ENCODE peak calls at places on chromosomes 4 and X, in five cellular contexts. H is uterus, Q is right lobe of liver, U is ascending aorta, A is breast epithelium. R is an unnamed sample. For H3K9me3 and H3K4me1, the result is how much of the 10 kb centered on the place peaks cover.

GRCh38 chrX:9562851-9563250 is 98.0 kb downstream of the TBL1X start:
- DNase-seq in U (no peak), Q (no peak), H (no peak), A (peak), R (no peak)

GRCh38 chr4:68319040-68319439 is 30.9 kb downstream of the YTHDC1 start:
- DNase-seq in Q (no peak), H (no peak), A (no peak), U (no peak), R (no peak)

GRCh38 chr4:106079616-106080015 is 184.3 kb downstream of the NPNT start:
- DNase-seq in Q (no peak), A (no peak), H (no peak), U (no peak), R (no peak)

GRCh38 chr4:103915224-103915869 is 195.6 kb upstream of the TACR3 start:
- DNase-seq in Q (no peak), U (no peak), A (no peak), H (no peak), R (no peak)

GRCh38 chr4:139624441-139625130 is 41.0 kb upstream of the MGST2 start:
- DNase-seq in H (no peak), U (no peak), Q (no peak), A (no peak), R (no peak)

GRCh38 chr4:21469438-21470032 is 479.0 kb downstream of the KCNIP4 start:
- DNase-seq in H (no peak), A (no peak), U (no peak), Q (no peak), R (no peak)

GRCh38 chr4:54527532-54527931 is 130.2 kb upstream of the KIT start:
- DNase-seq in Q (no peak), U (no peak), H (no peak), A (no peak), R (no peak)

GRCh38 chrX:108537005-108537404 is 97.4 kb downstream of the COL4A5 start:
- DNase-seq in U (no peak), A (no peak), Q (no peak), H (no peak), R (no peak)

GRCh38 chr4:143386812-143387211 is 50.1 kb downstream of the GAB1 start:
- DNase-seq in A (no peak), H (no peak), U (no peak), Q (no peak), R (no peak)

GRCh38 chrX:22686138-22686541 is 313.6 kb upstream of the DDX53 start:
- DNase-seq in H (no peak), A (no peak), Q (no peak), U (no peak), R (peak)

GRCh38 chrX:115333446-115333845 is 43.9 kb downstream of the LUZP4 start:
- DNase-seq in H (no peak), U (no peak), A (no peak), Q (no peak), R (no peak)

GRCh38 chrX:12497832-12498591 is 293.2 kb upstream of the PRPS2 start:
- DNase-seq in U (no peak), H (no peak), A (no peak), Q (no peak), R (no peak)

GRCh38 chrX:69388526-69388925 is 115.6 kb upstream of the NALF2 start:
- DNase-seq in A (peak), H (no peak), Q (no peak), U (no peak), R (no peak)

GRCh38 chr4:84920591-84920990 is 45.9 kb downstream of the WDFY3 start:
- DNase-seq in Q (no peak), U (no peak), H (peak), A (no peak), R (no peak)

GRCh38 chr4:13888112-13888511 is 260.6 kb upstream of the BOD1L1 start:
- DNase-seq in H (no peak), A (no peak), U (no peak), Q (no peak), R (no peak)

GRCh38 chr4:156677136-156677535 is 294.5 kb downstream of the PDGFC start:
- DNase-seq in H (no peak), U (no peak), A (no peak), Q (no peak), R (no peak)

GRCh38 chr4:7427326-7428260 is 7.1 kb downstream of the PSAPL1 start:
- DNase-seq in A (peak), H (no peak), Q (peak), U (no peak), R (no peak)

GRCh38 chr4:149825336-149825735 is 9.7 kb upstream of the IQCM start:
- DNase-seq in A (no peak), U (no peak), Q (no peak), H (no peak), R (no peak)

GRCh38 chrX:2583194-2584162 is 82.7 kb upstream of the DHRSX start:
- DNase-seq in Q (no peak), U (no peak), H (no peak), A (no peak), R (no peak)

GRCh38 chrX:13131511-13132137 is 87.2 kb upstream of the FAM9C start:
- DNase-seq in H (no peak), U (no peak), Q (no peak), A (no peak), R (no peak)

GRCh38 chrX:153829549-153829798 is 870 bp downstream of the PDZD4 start:
- DNase-seq in Q (no peak), H (no peak), U (no peak), A (no peak), R (no peak)

GRCh38 chr4:182916483-182917181 is 554 bp downstream of the DCTD start:
- DNase-seq in H (peak), U (no peak), A (peak), Q (peak), R (no peak)

DNA sequence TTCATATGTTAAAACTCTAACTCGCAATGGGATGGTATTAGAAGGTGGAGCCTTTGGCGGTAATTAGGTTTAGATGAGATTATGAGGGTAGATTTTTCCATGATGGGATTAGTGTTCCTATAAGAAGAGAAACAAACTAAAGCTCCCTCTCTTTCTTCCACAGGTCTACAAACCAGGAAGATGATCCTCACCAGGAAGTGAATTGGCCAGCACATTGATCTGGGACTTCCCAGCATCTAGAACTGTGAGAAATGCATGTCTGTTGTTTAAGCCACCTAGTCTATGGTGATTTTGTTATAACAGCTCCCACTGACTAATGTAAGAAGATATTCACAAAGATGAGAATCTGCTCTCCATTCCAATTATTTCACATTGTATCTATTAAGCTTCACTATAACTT is 2266.9 kb downstream of the PCDH7 start:
- DNase-seq in Q (no peak), H (no peak), U (no peak), A (no peak), R (no peak)
- H3K9me3 ChIP-seq in Q (under half), H (under half), U (under half), A (under half), R (under half)

GRCh38 chr4:73847507-73848182 is 5.5 kb upstream of the PF4V1 start:
- DNase-seq in H (no peak), U (no peak), A (no peak), Q (no peak), R (no peak)

GRCh38 chr4:73851293-73851692 is 1.8 kb upstream of the PF4V1 start:
- DNase-seq in U (no peak), Q (no peak), H (no peak), A (no peak), R (no peak)

GRCh38 chr4:73844806-73845205 is 8.3 kb upstream of the PF4V1 start:
- DNase-seq in A (no peak), U (no peak), H (no peak), Q (no peak), R (no peak)

GRCh38 chr4:73850261-73850970 is 2.7 kb upstream of the PF4V1 start:
- DNase-seq in A (no peak), Q (no peak), H (no peak), U (no peak), R (no peak)

DNA sequence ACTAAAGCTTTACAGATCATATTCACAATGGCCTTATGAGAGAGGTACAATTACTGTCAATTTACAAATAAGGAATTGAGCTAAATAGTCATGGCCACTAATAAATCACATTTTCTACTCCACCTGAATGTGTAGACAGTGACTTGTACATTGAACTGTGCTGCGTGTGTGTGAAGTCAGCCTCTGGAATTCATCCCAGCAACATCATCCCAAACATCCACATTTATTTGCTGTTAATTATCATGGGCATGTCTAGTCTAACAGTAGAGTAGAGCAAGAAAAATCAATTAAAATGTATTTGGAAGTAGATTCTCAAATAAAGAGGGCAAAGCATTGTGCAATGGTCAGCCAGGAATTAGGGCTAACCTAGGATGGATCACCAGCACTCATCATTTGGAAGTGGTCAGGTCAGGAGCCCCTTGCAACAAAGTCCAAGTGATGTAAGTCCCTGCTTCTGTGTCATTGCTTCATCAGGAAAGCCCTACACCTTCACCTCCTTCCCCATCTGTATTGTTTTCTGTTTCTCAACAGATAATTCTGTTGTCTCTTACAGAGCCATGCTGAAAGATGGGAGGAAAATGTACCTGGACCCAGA is 4.8 kb upstream of the PF4V1 start:
- DNase-seq in U (no peak), Q (no peak), H (no peak), A (no peak), R (no peak)
- H3K4me1 ChIP-seq in U (under half), Q (under half), H (under half), A (under half), R (under half)

GRCh38 chr4:113951263-113951662 is 28.2 kb downstream of the ARSJ start:
- DNase-seq in A (no peak), H (no peak), U (no peak), Q (no peak), R (no peak)
- H3K4me3 ChIP-seq in A (no peak), H (no peak), U (no peak), Q (no peak), R (peak)

DNA sequence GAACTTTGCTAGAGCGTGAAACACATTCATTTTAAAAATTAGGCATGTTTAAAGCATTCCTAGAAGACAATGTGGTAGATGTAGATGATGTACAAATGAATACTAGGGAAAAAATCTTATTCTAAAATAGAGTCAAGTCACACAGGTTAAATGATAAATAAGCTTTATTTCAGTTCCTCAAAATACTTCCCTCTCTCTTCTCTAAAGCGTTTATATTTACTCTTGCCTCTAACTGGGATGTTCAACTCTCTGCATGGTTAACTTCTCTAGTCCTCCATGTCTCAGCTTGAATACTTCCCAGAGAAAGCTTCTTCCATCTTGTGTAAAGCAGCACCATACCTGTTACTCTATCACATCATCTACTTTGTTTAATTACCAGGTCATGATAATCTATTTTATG is 30.9 kb upstream of the GLRA3 start:
- DNase-seq in A (no peak), U (no peak), Q (no peak), H (no peak), R (no peak)
- H3K9me3 ChIP-seq in A (under half), U (under half), Q (under half), H (under half), R (under half)

GRCh38 chr4:6322761-6323566 is 53.3 kb downstream of the WFS1 start:
- DNase-seq in U (no peak), A (no peak), Q (no peak), H (no peak), R (no peak)
- H3K4me1 ChIP-seq in U (under half), A (under half), Q (under half), H (under half), R (under half)

GRCh38 chr4:164011791-164012190 is 517.3 kb downstream of the TMA16 start:
- DNase-seq in U (no peak), A (no peak), H (no peak), Q (no peak), R (no peak)

GRCh38 chr4:164012396-164013027 is 518.0 kb downstream of the TMA16 start:
- DNase-seq in U (no peak), Q (no peak), A (no peak), H (no peak), R (no peak)

DNA sequence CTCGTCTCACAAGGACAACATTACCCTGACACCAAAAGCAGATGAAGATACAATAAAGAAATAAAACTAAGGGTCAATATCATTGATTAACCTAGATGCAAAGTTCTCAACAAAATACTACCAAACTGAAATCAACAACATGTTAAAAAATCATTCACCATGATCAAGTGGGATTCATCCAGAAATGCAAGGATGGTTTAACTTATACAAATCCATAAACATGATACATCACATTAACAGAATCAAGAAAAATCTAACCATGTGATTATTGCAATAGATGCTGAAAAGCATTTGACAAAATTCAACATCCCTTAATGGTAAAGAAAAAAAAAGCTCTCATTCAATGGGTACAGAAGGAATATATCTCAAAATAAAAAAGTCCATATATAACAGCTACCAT is 514.9 kb downstream of the TMA16 start:
- DNase-seq in Q (no peak), H (no peak), A (no peak), U (no peak), R (no peak)
- H3K4me3 ChIP-seq in Q (no peak), H (no peak), A (no peak), U (no peak), R (no peak)

GRCh38 chrX:143635915-143636314 is at the start of gene SLITRK4:
- DNase-seq in U (no peak), H (no peak), Q (no peak), A (no peak), R (no peak)

GRCh38 chrX:143634701-143635442 is 1.0 kb downstream of the SLITRK4 start:
- DNase-seq in Q (no peak), H (no peak), A (no peak), U (no peak), R (no peak)

GRCh38 chrX:143634373-143634685 is 1.6 kb downstream of the SLITRK4 start:
- DNase-seq in A (no peak), Q (no peak), H (no peak), U (no peak), R (no peak)

GRCh38 chrX:143633530-143634372 is 2.1 kb downstream of the SLITRK4 start:
- DNase-seq in H (no peak), U (no peak), A (no peak), Q (no peak), R (no peak)

DNA sequence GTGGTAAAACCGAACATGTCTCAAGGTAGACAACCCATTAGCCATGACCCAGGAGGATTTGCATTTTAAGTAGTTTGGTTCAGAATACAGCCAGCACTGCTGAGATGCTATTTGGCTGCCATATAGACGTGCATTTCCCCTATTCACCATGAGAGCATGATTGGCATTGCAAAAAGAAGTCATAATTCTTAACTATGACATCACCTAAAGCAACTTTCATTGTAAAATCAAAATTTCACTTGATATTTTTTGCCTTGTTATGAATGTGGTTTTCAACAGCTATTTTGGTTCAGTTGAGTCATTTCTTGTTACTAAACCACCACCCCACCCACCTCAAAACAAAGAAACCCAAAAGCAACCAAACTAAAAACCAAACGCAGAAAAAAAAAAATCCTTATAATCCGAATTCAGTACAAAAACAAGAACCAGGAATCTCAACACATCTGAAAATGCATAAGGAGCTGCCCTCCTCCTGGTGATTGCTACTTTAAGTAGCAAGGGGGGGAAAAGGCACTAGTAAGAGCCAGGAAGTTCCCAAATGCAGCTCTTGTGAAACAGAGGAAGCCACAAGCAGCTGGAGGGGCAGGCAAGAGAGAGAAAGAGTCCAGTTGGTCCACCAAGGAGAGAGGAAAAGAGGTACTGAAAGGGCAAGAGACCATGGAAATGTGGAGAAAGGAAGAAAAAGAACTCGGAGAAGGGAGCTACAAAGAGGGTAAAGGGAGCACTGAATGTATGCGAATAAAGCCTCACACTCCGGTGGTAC is 3.1 kb downstream of the SLITRK4 start:
- DNase-seq in U (no peak), H (no peak), Q (no peak), A (no peak), R (no peak)
- H3K9me3 ChIP-seq in U (under half), H (under half), Q (under half), A (under half), R (under half)

GRCh38 chr4:147772056-147772455 is 40.2 kb downstream of the ARHGAP10 start:
- DNase-seq in A (no peak), Q (no peak), U (no peak), H (no peak), R (no peak)

GRCh38 chr4:147773261-147774184 is 41.6 kb downstream of the ARHGAP10 start:
- DNase-seq in H (no peak), U (no peak), Q (no peak), A (no peak), R (no peak)

GRCh38 chr4:147769386-147769785 is 37.5 kb downstream of the ARHGAP10 start:
- DNase-seq in H (no peak), U (no peak), A (no peak), Q (no peak), R (no peak)

GRCh38 chr4:147772459-147772969 is 40.6 kb downstream of the ARHGAP10 start:
- DNase-seq in H (no peak), Q (no peak), U (no peak), A (no peak), R (no peak)

DNA sequence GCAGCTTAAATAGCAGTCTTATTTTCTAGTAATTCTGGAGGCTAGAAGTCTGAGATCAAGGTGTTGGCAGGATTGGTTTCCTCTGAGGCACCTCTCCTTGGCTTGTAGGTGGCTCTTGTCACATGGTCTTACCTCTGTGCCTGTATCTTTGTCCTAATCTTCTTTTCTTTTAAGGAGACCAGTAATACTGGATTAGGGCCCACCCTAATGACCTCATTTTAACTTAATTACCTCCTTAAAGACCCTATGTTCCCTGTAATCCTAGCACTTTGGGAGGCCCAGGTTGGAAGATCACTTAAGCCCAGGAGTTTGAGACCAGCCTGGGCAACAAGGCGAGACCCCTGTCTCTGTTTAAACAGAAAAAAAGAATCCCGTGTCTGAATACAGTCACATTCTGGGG is 38.9 kb downstream of the ARHGAP10 start:
- DNase-seq in H (no peak), A (no peak), U (no peak), Q (no peak), R (no peak)
- H3K4me1 ChIP-seq in H (under half), A (under half), U (under half), Q (under half), R (half or more)

GRCh38 chrX:31266172-31267076 is 194.6 kb upstream of the FTHL17 start:
- DNase-seq in Q (peak), A (peak), U (no peak), H (peak), R (no peak)

GRCh38 chrX:31269914-31270313 is 198.1 kb upstream of the FTHL17 start:
- DNase-seq in U (no peak), H (no peak), A (no peak), Q (no peak), R (no peak)

GRCh38 chrX:31260351-31260750 is 188.5 kb upstream of the FTHL17 start:
- DNase-seq in U (no peak), H (no peak), Q (no peak), A (no peak), R (no peak)

GRCh38 chrX:31268359-31268758 is 196.5 kb upstream of the FTHL17 start:
- DNase-seq in Q (no peak), H (no peak), U (no peak), A (no peak), R (no peak)

DNA sequence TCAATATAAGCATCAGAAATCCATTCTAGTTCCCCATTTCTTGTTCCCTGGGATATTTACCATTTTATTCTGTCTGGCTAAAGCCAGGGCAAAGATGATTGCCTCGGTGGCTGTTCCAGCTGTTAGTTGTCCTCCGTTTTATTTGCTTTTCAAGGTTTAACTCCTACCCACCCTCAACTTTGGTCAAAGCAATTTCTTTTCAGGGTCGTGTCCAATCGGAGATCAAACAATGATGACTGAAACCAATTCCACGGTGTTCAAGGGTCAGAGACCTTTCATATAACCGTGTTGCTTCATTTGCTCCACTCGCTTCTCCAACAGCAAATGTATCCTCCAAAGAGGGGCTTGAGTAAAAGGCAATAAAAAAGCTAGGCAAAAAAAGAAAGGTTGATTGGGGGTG is 193.5 kb upstream of the FTHL17 start:
- DNase-seq in Q (no peak), U (no peak), A (no peak), H (no peak), R (no peak)
- H3K4me3 ChIP-seq in Q (peak), U (peak), A (peak), H (no peak), R (peak)

R was measured in thoracic aorta.